ENCODE peak calls at places on chromosomes 3 and 15, in four cellular contexts. W, L, Z and M are unnamed samples.

GRCh38 chr3:134937256-134938023 is 142.4 kb downstream of the EPHB1 start:
- DNase-seq in W (no peak), L (no peak), Z (no peak), M (no peak)

GRCh38 chr3:120021523-120021922 is 72.7 kb downstream of the GSK3B start:
- DNase-seq in W (no peak), L (no peak), Z (no peak), M (no peak)

GRCh38 chr15:20294651-20295237 is 246.9 kb downstream of the GOLGA6L6 start:
- DNase-seq in W (no peak), L (no peak), Z (no peak), M (peak; percentile 80)

GRCh38 chr3:113431811-113432210 is 9.5 kb downstream of the CFAP44 start:
- DNase-seq in W (no peak), L (no peak), Z (no peak), M (no peak)

GRCh38 chr3:165642761-165643432 is 194.3 kb downstream of the BCHE start:
- DNase-seq in W (peak; percentile 76), L (no peak), Z (no peak), M (no peak)

GRCh38 chr3:13501958-13502790 is 22.1 kb downstream of the HDAC11 start:
- DNase-seq in W (no peak), L (no peak), Z (no peak), M (peak; percentile 33)

GRCh38 chr15:26073430-26074333 is 210.6 kb upstream of the ATP10A start:
- DNase-seq in W (no peak), L (no peak), Z (no peak), M (no peak)

GRCh38 chr3:52109556-52110380 is 44.5 kb downstream of the POC1A start:
- DNase-seq in W (peak; percentile 58), L (no peak), Z (no peak), M (peak; percentile 33)

GRCh38 chr3:53217175-53217574 is 38.6 kb downstream of the TKT start:
- DNase-seq in W (no peak), L (no peak), Z (no peak), M (no peak)

GRCh38 chr15:26974120-26974780 is 3.3 kb downstream of the GABRG3 start:
- DNase-seq in W (no peak), L (no peak), Z (no peak), M (no peak)

GRCh38 chr3:15382405-15382923 is 44.9 kb downstream of the METTL6 start:
- DNase-seq in W (no peak), L (no peak), Z (no peak), M (no peak)

GRCh38 chr3:107988464-107989156 is 102.2 kb downstream of the CD47 start:
- DNase-seq in W (no peak), L (no peak), Z (peak; percentile 21), M (peak; percentile 83)

GRCh38 chr3:70999730-71000129 is 583.8 kb downstream of the FOXP1 start:
- DNase-seq in W (no peak), L (no peak), Z (no peak), M (no peak)

GRCh38 chr3:52671676-52672075 is 14.0 kb downstream of the PBRM1 start:
- DNase-seq in W (no peak), L (no peak), Z (no peak), M (no peak)

GRCh38 chr3:64158334-64158733 is 66.9 kb downstream of the PRICKLE2 start:
- DNase-seq in W (no peak), L (no peak), Z (no peak), M (no peak)

GRCh38 chr3:188950832-188951489 is 220.8 kb upstream of the TPRG1 start:
- DNase-seq in W (peak; percentile 96), L (peak; percentile 21), Z (no peak), M (peak; percentile 90)

GRCh38 chr3:100087203-100087602 is 27.1 kb downstream of the FILIP1L start:
- DNase-seq in W (no peak), L (no peak), Z (no peak), M (no peak)

GRCh38 chr15:67174446-67174845 is 80.0 kb downstream of the AAGAB start:
- DNase-seq in W (no peak), L (no peak), Z (no peak), M (no peak)

GRCh38 chr3:126881861-126882260 is 101.1 kb upstream of the PLXNA1 start:
- DNase-seq in W (no peak), L (no peak), Z (no peak), M (no peak)

GRCh38 chr15:89101302-89102191 is 13.3 kb downstream of the ABHD2 start:
- DNase-seq in W (peak; percentile 88), L (no peak), Z (no peak), M (peak; percentile 84)

GRCh38 chr3:23331141-23331935 is 128.2 kb downstream of the UBE2E2 start:
- DNase-seq in W (no peak), L (no peak), Z (no peak), M (no peak)

GRCh38 chr3:31439888-31440287 is 92.8 kb upstream of the STT3B start:
- DNase-seq in W (no peak), L (no peak), Z (no peak), M (no peak)

GRCh38 chr3:180989291-180990163 is at the start of gene DNAJC19:
- DNase-seq in W (peak; percentile 87), L (peak; percentile 73), Z (peak; percentile 82), M (peak; percentile 94)

GRCh38 chr15:80240261-80240660 is 11.8 kb downstream of the CTXND1 start:
- DNase-seq in W (no peak), L (no peak), Z (no peak), M (no peak)

GRCh38 chr3:123780656-123781055 is 103.5 kb downstream of the MYLK start:
- DNase-seq in W (no peak), L (no peak), Z (no peak), M (no peak)

GRCh38 chr3:42651248-42652091 is 2.0 kb upstream of the ZBTB47 start:
- DNase-seq in W (no peak), L (no peak), Z (no peak), M (peak; percentile 54)